ENCODE peak calls at places on chromosomes 13 and 19, in seven cellular contexts. W is thoracic aorta, X is mesenchymal stem cell, A is small intestine, E is brain microvascular endothelial cell, S is uterus, U is thyroid gland. B is an unnamed sample.

GRCh38 chr13:66491241-66491640 is 738.9 kb downstream of the PCDH9 start:
- DNase-seq in U (no peak), E (no peak), X (no peak), S (no peak), A (no peak), W (no peak), B (no peak)

GRCh38 chr13:79659161-79659560 is 178.2 kb downstream of the NDFIP2 start:
- DNase-seq in U (no peak), X (peak; percentile 75), S (peak; percentile 22), E (no peak), W (no peak), A (peak; percentile 30), B (no peak)

GRCh38 chr13:63201493-63201892 is 1785.8 kb upstream of the PCDH20 start:
- DNase-seq in X (no peak), E (no peak), U (no peak), S (no peak), A (no peak), W (no peak), B (no peak)

GRCh38 chr19:8517551-8518442 is 3.8 kb upstream of the ZNF414 start:
- DNase-seq in W (no peak), E (no peak), X (peak; percentile 84), A (no peak), S (no peak), U (no peak), B (no peak)

GRCh38 chr13:44117351-44117750 is 237.6 kb downstream of the LACC1 start:
- DNase-seq in E (no peak), W (no peak), X (peak; percentile 68), U (no peak), S (no peak), A (peak; percentile 39), B (no peak)

GRCh38 chr19:17109962-17110598 is 34.5 kb downstream of the MYO9B start:
- DNase-seq in W (no peak), X (no peak), E (no peak), U (peak; percentile 10), A (no peak), S (no peak), B (no peak)

GRCh38 chr13:94481966-94482365 is 2.5 kb upstream of the DCT start:
- DNase-seq in X (peak; percentile 45), W (no peak), A (peak; percentile 3), U (no peak), S (no peak), E (peak; percentile 57), B (no peak)

GRCh38 chr13:34207872-34208271 is 389.9 kb downstream of the RFC3 start:
- DNase-seq in A (no peak), X (peak; percentile 56), E (no peak), W (no peak), U (no peak), S (no peak), B (no peak)

GRCh38 chr19:10611907-10612306 is 13.4 kb upstream of the SLC44A2 start:
- DNase-seq in A (no peak), U (no peak), W (no peak), S (no peak), X (no peak), E (no peak), B (no peak)

GRCh38 chr13:107518780-107519179 is 696.6 kb downstream of the LIG4 start:
- DNase-seq in X (peak; percentile 42), A (no peak), E (no peak), U (no peak), W (no peak), S (no peak), B (no peak)

DNA sequence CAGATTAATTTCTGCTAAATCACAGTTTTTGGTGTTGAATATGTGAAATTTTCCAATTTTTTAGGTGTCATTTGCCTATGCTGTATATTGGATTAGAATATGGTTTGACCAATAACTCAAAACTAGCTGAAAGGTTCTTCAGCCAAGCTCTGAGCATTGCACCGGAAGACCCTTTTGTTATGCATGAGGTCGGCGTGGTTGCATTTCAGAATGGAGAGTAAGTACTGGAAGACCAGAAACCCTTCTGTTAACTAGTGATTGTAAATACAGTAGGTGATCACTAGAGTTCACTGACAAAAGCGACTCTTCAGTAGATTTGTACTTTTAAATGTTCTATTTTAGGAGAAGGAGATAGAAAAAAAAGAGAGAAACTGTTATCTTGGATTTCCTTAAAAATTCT is 22.3 kb downstream of the CDC16 start:
- DNase-seq in E (peak; percentile 12), S (no peak), X (no peak), W (no peak), U (no peak), A (no peak), B (no peak)
- H3K27ac ChIP-seq in E (no peak overlapping the region), S (no peak overlapping the region), X (no peak overlapping the region), W (no peak overlapping the region), U (no peak overlapping the region), A (no peak overlapping the region), B (no peak overlapping the region)

DNA sequence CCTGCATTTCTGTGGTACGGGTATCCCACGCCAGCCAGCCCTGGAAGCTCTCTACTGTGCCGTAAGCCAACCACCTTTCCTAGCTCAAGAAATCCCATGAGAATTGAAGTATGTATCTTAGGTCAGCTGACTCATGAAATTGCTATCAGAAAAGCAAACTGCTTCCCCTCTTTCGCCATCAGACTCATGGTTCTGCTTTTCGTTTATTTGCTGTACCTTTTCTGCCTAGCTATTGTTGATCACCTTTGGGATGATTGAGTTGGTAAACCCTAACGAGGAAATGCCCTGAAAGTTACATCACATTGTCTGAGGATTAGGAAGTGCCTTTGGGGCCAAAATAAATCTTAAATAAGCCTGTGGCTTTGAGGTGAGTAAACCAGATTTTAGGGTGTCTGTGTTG is at the start of gene ADGRE3:
- DNase-seq in X (no peak), W (no peak), E (no peak), U (no peak), S (no peak), A (no peak), B (no peak)
- H3K27ac ChIP-seq in X (no peak within 1 kb of the TSS), W (no peak within 1 kb of the TSS), E (no peak within 1 kb of the TSS), U (no peak within 1 kb of the TSS), S (no peak within 1 kb of the TSS), A (no peak within 1 kb of the TSS), B (no peak within 1 kb of the TSS)

DNA sequence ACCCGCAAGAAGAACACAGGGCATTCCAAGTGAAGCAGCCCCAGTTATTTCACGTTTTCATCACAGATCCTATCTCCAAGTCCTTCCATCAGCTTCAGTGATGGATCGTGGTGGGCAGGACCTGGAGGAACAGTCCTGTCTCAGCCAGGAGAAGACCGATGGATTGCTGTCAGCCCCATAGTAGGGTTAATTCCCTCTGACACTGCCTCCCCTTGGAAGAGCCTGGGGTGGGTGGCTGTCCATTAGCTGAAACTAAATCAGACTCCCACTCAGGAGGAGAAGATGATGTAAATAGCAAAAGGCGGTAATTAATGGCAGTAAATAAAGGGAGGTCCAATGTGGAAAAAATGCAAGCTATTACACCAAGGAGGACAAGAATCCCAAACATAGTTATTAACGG is 131.0 kb downstream of the TNFRSF19 start:
- DNase-seq in E (no peak), X (no peak), S (no peak), A (no peak), W (no peak), U (no peak), B (no peak)
- H3K27ac ChIP-seq in E (peak overlapping the region; percentile 64), X (peak overlapping the region; percentile 31), S (peak overlapping the region; percentile 71), A (no peak overlapping the region), W (no peak overlapping the region), U (no peak overlapping the region), B (no peak overlapping the region)

GRCh38 chr19:54172764-54173699 is at the start of gene TMC4:
- DNase-seq in A (peak; percentile 90), X (peak; percentile 48), W (no peak), E (no peak), U (peak; percentile 85), S (no peak), B (no peak)
- H3K27ac ChIP-seq in A (peak within 1 kb of the TSS; percentile 68), X (no peak within 1 kb of the TSS), W (no peak within 1 kb of the TSS), E (no peak within 1 kb of the TSS), U (peak within 1 kb of the TSS; percentile 45), S (no peak within 1 kb of the TSS), B (no peak within 1 kb of the TSS)

GRCh38 chr13:110216403-110217041 is 90.4 kb downstream of the COL4A1 start:
- DNase-seq in S (peak; percentile 45), U (no peak), X (peak; percentile 90), W (peak; percentile 26), A (no peak), E (peak; percentile 92), B (no peak)
- H3K27ac ChIP-seq in S (peak overlapping the region; percentile 55), U (peak overlapping the region; percentile 60), X (no peak overlapping the region), W (peak overlapping the region; percentile 76), A (no peak overlapping the region), E (peak overlapping the region; percentile 92), B (no peak overlapping the region)

GRCh38 chr19:31960474-31960873 is 384.9 kb upstream of the ZNF507 start:
- DNase-seq in U (no peak), W (no peak), S (no peak), A (no peak), E (no peak), X (peak; percentile 12), B (no peak)
- H3K27ac ChIP-seq in U (no peak overlapping the region), W (no peak overlapping the region), S (no peak overlapping the region), A (no peak overlapping the region), E (no peak overlapping the region), X (no peak overlapping the region), B (no peak overlapping the region)

DNA sequence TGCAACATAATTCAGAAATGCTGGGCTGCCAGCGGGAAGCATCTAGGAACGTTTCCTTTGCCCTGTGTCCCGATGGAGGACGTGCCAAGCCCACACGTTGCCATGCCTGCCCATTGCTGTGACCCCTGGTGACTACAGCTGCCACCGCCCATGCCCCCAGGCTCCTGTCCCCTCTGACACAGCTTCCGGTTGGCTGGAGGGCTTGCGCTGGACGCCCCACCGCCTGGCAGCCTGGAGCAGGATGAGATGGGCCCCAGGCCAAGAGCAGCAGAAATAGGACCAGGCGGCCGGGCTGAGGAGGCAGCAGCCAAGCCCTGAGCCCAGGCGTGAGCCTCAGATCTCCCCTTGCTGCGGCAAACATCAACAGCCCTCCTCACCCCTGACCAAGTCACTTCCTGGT is 125.9 kb downstream of the COL4A2 start:
- DNase-seq in S (no peak), E (no peak), A (no peak), U (no peak), W (peak; percentile 60), X (no peak), B (no peak)
- H3K27ac ChIP-seq in S (peak overlapping the region; percentile 58), E (peak overlapping the region; percentile 28), A (no peak overlapping the region), U (peak overlapping the region; percentile 19), W (peak overlapping the region; percentile 77), X (no peak overlapping the region), B (no peak overlapping the region)

DNA sequence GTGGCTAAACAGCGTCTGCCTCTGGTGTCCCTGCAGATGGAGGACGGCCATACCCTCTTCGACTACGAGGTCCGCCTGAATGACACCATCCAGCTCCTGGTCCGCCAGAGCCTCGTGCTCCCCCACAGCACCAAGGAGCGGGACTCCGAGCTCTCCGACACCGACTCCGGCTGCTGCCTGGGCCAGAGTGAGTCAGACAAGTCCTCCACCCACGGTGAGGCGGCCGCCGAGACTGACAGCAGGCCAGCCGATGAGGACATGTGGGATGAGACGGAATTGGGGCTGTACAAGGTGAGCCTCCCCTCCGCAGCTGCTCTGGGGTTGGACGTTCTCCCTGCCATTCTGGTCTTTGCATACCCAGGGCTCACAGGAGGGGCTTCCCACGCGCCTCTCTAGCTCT is 19.9 kb downstream of the UHRF1 start:
- DNase-seq in X (no peak), W (no peak), S (peak; percentile 33), E (peak; percentile 76), A (no peak), U (no peak), B (no peak)
- H3K27ac ChIP-seq in X (no peak overlapping the region), W (no peak overlapping the region), S (no peak overlapping the region), E (no peak overlapping the region), A (no peak overlapping the region), U (no peak overlapping the region), B (no peak overlapping the region)